ENCODE peak calls at places on chromosomes 6 and 20, in seven cellular contexts. L, U, S, Z, Q, P and B are unnamed samples.

GRCh38 chr6:43986177-43986825 is 141.0 kb downstream of the MRPL14 start:
- DNase-seq in P (no peak), Z (no peak), U (no peak), Q (no peak), S (no peak), L (no peak), B (no peak)

GRCh38 chr6:40907198-40907701 is 131.8 kb downstream of the UNC5CL start:
- DNase-seq in U (no peak), Z (no peak), P (peak; percentile 66), S (no peak), L (peak; percentile 29), Q (no peak), B (peak; percentile 32)

GRCh38 chr6:113049190-113049589 is 702.1 kb downstream of the RFPL4B start:
- DNase-seq in P (no peak), Q (no peak), L (no peak), S (no peak), Z (no peak), U (no peak), B (no peak)

GRCh38 chr6:22149081-22149480 is 147.8 kb downstream of the PRL start:
- DNase-seq in S (no peak), Q (no peak), U (no peak), L (peak; percentile 24), P (no peak), Z (no peak), B (peak; percentile 9)

GRCh38 chr20:37958856-37959255 is 55.9 kb downstream of the VSTM2L start:
- DNase-seq in Q (no peak), S (no peak), L (no peak), Z (no peak), P (no peak), U (no peak), B (no peak)

GRCh38 chr20:22352019-22352418 is 232.4 kb downstream of the FOXA2 start:
- DNase-seq in P (no peak), U (no peak), Q (no peak), Z (no peak), L (no peak), S (no peak), B (no peak)

GRCh38 chr20:18223399-18223798 is 64.9 kb upstream of the ZNF133 start:
- DNase-seq in U (no peak), Q (no peak), Z (no peak), S (no peak), L (no peak), P (no peak), B (no peak)

GRCh38 chr6:11208267-11208666 is 24.2 kb downstream of the NEDD9 start:
- DNase-seq in Z (no peak), S (no peak), Q (no peak), L (no peak), U (no peak), P (no peak), B (no peak)

GRCh38 chr6:152062476-152062875 is 255.0 kb downstream of the ESR1 start:
- DNase-seq in P (no peak), S (no peak), Z (no peak), U (no peak), L (no peak), Q (no peak), B (no peak)

GRCh38 chr20:58741384-58741783 is 48.8 kb downstream of the NPEPL1 start:
- DNase-seq in Z (no peak), P (no peak), L (no peak), U (no peak), Q (no peak), S (no peak), B (no peak)

GRCh38 chr20:54573838-54574237 is 98.4 kb downstream of the DOK5 start:
- DNase-seq in P (no peak), Q (no peak), U (no peak), L (no peak), S (no peak), Z (no peak), B (no peak)

GRCh38 chr6:56689114-56689513 is 46.4 kb upstream of the DST start:
- DNase-seq in Z (no peak), U (no peak), P (no peak), S (no peak), Q (no peak), L (no peak), B (no peak)

GRCh38 chr6:128343666-128344065 is 176.7 kb downstream of the PTPRK start:
- DNase-seq in P (no peak), Q (no peak), S (no peak), Z (no peak), U (no peak), L (no peak), B (no peak)

GRCh38 chr6:170073846-170074245 is 217.0 kb downstream of the DLL1 start:
- DNase-seq in P (no peak), Q (peak; percentile 3), U (no peak), S (no peak), L (peak; percentile 5), Z (no peak), B (no peak)

GRCh38 chr6:150788135-150788534 is 77.4 kb upstream of the MTHFD1L start:
- DNase-seq in U (no peak), L (no peak), P (no peak), Q (no peak), S (no peak), Z (no peak), B (no peak)

GRCh38 chr6:143176090-143177021 is 115.7 kb downstream of the AIG1 start:
- DNase-seq in S (no peak), P (no peak), L (no peak), Q (no peak), Z (no peak), U (no peak), B (peak; percentile 98)

GRCh38 chr20:8215516-8215915 is 83.5 kb downstream of the PLCB1 start:
- DNase-seq in L (no peak), S (no peak), Z (no peak), U (no peak), Q (no peak), P (no peak), B (peak; percentile 58)

GRCh38 chr20:37154684-37155298 is 24.3 kb upstream of the RPN2 start:
- DNase-seq in P (no peak), U (no peak), S (no peak), Q (no peak), L (no peak), Z (no peak), B (no peak)